ENCODE peak calls at places on chromosome 12, in nine cellular contexts. X, B, D, M, F, W, E, N and V are unnamed samples.

GRCh38 chr12:50062733-50063452 is 5.5 kb downstream of the ASIC1 start:
- DNase-seq in D (no peak), B (no peak), W (no peak), M (no peak), E (no peak), F (no peak), N (peak; percentile 38), X (no peak), V (no peak)

GRCh38 chr12:23950775-23951391 is 1.4 kb upstream of the SOX5 start:
- DNase-seq in X (peak; percentile 40), M (peak; percentile 21), F (no peak), E (no peak), B (peak; percentile 22), D (no peak), W (peak; percentile 66), N (no peak), V (no peak)

GRCh38 chr12:113030875-113031525 is 25.5 kb upstream of the DTX1 start:
- DNase-seq in D (no peak), X (peak; percentile 77), W (peak; percentile 45), B (peak; percentile 72), F (no peak), M (peak; percentile 79), N (peak; percentile 21), E (no peak), V (no peak)

GRCh38 chr12:46492471-46493351 is 120.1 kb upstream of the SLC38A2 start:
- DNase-seq in D (no peak), E (no peak), W (peak; percentile 100), M (peak; percentile 88), X (peak; percentile 93), F (no peak), N (peak; percentile 25), B (peak; percentile 80), V (no peak)

GRCh38 chr12:4535871-4536270 is 2.8 kb upstream of the RAD51AP1 start:
- DNase-seq in M (no peak), F (no peak), X (no peak), N (no peak), W (no peak), D (no peak), E (no peak), B (no peak), V (no peak)

GRCh38 chr12:92503029-92503931 is 199.5 kb upstream of the PLEKHG7 start:
- DNase-seq in F (no peak), N (no peak), E (peak; percentile 38), B (peak; percentile 34), M (peak; percentile 13), W (peak; percentile 60), D (no peak), X (no peak), V (no peak)

GRCh38 chr12:96500686-96501085 is 11.3 kb downstream of the CFAP54 start:
- DNase-seq in B (no peak), E (no peak), F (no peak), M (peak; percentile 55), X (no peak), W (no peak), N (no peak), D (no peak), V (no peak)

GRCh38 chr12:114920828-114921579 is 237.0 kb upstream of the TBX3 start:
- DNase-seq in W (no peak), M (peak; percentile 33), E (no peak), B (no peak), D (no peak), F (no peak), N (no peak), X (no peak), V (no peak)

GRCh38 chr12:6821271-6821673 is 349 bp upstream of the GPR162 start:
- DNase-seq in X (peak; percentile 83), W (no peak), B (peak; percentile 73), D (no peak), F (no peak), N (peak; percentile 46), E (peak; percentile 55), M (peak; percentile 89), V (no peak)

GRCh38 chr12:25817166-25817565 is 141.3 kb upstream of the RASSF8 start:
- DNase-seq in M (no peak), F (no peak), N (no peak), D (no peak), W (no peak), E (no peak), X (no peak), B (no peak), V (no peak)

DNA sequence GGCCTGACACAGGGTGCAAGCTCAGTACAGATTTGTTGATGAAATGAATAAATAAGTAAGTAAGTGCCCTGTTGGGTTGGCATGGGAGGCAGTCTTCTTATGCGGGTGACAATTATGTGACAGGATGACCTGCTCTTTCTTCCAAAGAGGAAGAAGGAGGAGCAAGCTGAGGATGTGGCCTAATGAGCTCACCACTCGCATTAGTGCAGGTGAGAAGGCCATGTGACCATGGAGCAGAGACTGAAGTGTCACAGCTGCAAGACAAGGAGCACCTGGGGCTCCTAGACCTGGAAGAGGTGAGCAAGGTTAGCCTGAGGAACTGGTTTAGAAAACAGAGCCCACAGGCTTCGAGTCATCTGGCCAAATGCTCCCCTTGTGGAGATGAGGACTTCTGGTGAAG is 34.9 kb downstream of the LRTM2 start:
- DNase-seq in W (no peak), M (peak; percentile 20), E (no peak), B (no peak), D (no peak), X (no peak), F (no peak), N (no peak), V (no peak)
- H3K9me3 ChIP-seq in W (no peaks in the 10 kb centered on the region), M (no peaks in the 10 kb centered on the region), E (peaks cover 13% of the 10 kb centered on the region), B (no peaks in the 10 kb centered on the region), D (no peaks in the 10 kb centered on the region), X (no peaks in the 10 kb centered on the region), F (peaks cover 20% of the 10 kb centered on the region), N (no peaks in the 10 kb centered on the region), V (peaks cover 11% of the 10 kb centered on the region)

GRCh38 chr12:122144885-122145284 is 29.1 kb downstream of the IL31 start:
- DNase-seq in B (no peak), D (no peak), X (no peak), N (no peak), F (no peak), E (no peak), M (no peak), W (no peak), V (no peak)
- H3K9me3 ChIP-seq in B (no peaks in the 10 kb centered on the region), D (no peaks in the 10 kb centered on the region), X (no peaks in the 10 kb centered on the region), N (no peaks in the 10 kb centered on the region), F (no peaks in the 10 kb centered on the region), E (no peaks in the 10 kb centered on the region), M (no peaks in the 10 kb centered on the region), W (no peaks in the 10 kb centered on the region), V (no peaks in the 10 kb centered on the region)

GRCh38 chr12:31833541-31833840 is 104.7 kb upstream of the AMN1 start:
- DNase-seq in E (no peak), X (no peak), B (no peak), D (no peak), F (no peak), W (no peak), M (no peak), N (no peak), V (no peak)

GRCh38 chr12:31837913-31838312 is 109.1 kb upstream of the AMN1 start:
- DNase-seq in E (no peak), B (no peak), F (no peak), X (no peak), N (no peak), M (no peak), D (no peak), W (no peak), V (no peak)

GRCh38 chr12:31834158-31834557 is 105.3 kb upstream of the AMN1 start:
- DNase-seq in F (no peak), W (no peak), X (no peak), D (no peak), E (no peak), B (no peak), M (no peak), N (no peak), V (no peak)

GRCh38 chr12:31832740-31833540 is 104.1 kb upstream of the AMN1 start:
- DNase-seq in B (no peak), N (no peak), D (no peak), M (no peak), W (no peak), E (no peak), X (no peak), F (no peak), V (no peak)

DNA sequence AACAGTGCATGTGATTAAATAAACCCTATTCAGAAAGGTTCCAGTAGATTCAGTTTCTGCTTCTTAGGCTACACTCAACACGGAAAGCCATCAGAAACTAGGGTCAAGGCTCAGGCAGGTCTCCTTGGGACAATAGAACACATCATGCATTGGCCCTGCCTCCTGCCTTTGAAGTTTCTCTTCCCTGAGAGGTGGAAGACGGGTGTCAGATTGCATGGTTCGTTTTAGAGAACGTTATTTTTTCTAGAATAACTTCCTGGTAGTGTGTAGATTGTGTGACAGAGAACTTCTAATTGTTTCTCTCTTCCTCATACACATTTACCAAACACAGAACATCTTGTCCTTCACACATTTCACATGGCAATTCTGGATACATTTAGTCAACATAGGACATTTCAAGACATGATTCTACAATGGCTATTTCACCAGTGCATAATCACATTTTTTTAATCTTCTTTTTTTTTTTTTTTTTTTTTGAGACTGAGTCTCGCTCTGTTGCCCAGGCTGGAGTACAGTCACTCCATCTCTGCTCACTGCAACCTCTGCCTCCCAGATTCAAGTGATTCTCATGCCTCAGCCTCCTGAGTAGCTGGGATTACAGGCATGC is 106.6 kb upstream of the AMN1 start:
- DNase-seq in D (no peak), E (no peak), F (no peak), W (peak; percentile 50), M (no peak), N (peak; percentile 34), X (peak; percentile 15), B (peak; percentile 5), V (no peak)
- H3K9me3 ChIP-seq in D (no peaks in the 10 kb centered on the region), E (no peaks in the 10 kb centered on the region), F (peaks cover 12% of the 10 kb centered on the region), W (no peaks in the 10 kb centered on the region), M (no peaks in the 10 kb centered on the region), N (no peaks in the 10 kb centered on the region), X (no peaks in the 10 kb centered on the region), B (no peaks in the 10 kb centered on the region), V (no peaks in the 10 kb centered on the region)

GRCh38 chr12:34394211-34395055 is 372.1 kb downstream of the ALG10 start:
- DNase-seq in D (no peak), E (peak; percentile 6), M (no peak), F (peak; percentile 7), N (no peak), W (no peak), X (no peak), B (no peak), V (no peak)

GRCh38 chr12:34392741-34393085 is 370.4 kb downstream of the ALG10 start:
- DNase-seq in D (no peak), M (no peak), B (no peak), X (no peak), N (no peak), W (no peak), E (no peak), F (no peak), V (no peak)

GRCh38 chr12:34393086-34393820 is 371.0 kb downstream of the ALG10 start:
- DNase-seq in B (no peak), W (no peak), E (peak; percentile 5), X (no peak), D (no peak), N (peak; percentile 0), M (no peak), F (no peak), V (no peak)

GRCh38 chr12:34395056-34396005 is 373.0 kb downstream of the ALG10 start:
- DNase-seq in W (no peak), N (peak; percentile 1), X (no peak), E (peak; percentile 3), D (no peak), M (no peak), F (peak; percentile 6), B (no peak), V (no peak)

DNA sequence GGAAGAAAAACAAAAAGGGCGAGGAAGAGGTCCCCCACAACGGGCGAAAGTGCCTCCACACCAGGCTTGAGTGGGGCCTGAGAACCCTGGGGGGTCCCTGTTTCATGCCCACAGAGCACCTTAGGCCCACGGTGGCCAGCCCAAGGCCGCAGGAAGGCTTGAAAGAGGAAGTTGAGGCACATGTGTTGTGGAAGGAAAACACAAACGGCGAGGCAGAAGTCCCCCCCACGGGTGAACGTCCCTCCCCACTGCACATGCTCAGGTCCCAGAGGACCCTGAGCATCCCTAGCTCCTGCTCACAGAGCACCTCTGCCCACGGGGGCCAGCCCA is 371.5 kb downstream of the ALG10 start:
- DNase-seq in F (no peak), N (no peak), M (no peak), W (no peak), B (no peak), D (no peak), E (no peak), X (no peak), V (no peak)
- H3K9me3 ChIP-seq in F (peaks cover 93% of the 10 kb centered on the region), N (no peaks in the 10 kb centered on the region), M (no peaks in the 10 kb centered on the region), W (no peaks in the 10 kb centered on the region), B (no peaks in the 10 kb centered on the region), D (peaks cover 2% of the 10 kb centered on the region), E (no peaks in the 10 kb centered on the region), X (peaks cover 2% of the 10 kb centered on the region), V (peaks cover 5% of the 10 kb centered on the region)